ENCODE peak calls at places on chromosomes 3 and 15, in four cellular contexts. One of them, this sample, is unnamed.

GRCh38 chr3:179861292-179861691 is 175.4 kb downstream of the PEX5L start:
- DNase-seq in K562: no peak
- DNase-seq in GM12891: no peak
- DNase-seq in GM12878: no peak
- DNase-seq in this sample: no peak

GRCh38 chr15:81292516-81293001 is 31.4 kb downstream of the STARD5 start:
- DNase-seq in K562: no peak
- DNase-seq in GM12891: no peak
- DNase-seq in GM12878: peak
- DNase-seq in this sample: no peak

GRCh38 chr3:172685331-172686214 is 25.3 kb downstream of the NCEH1 start:
- DNase-seq in K562: no peak
- DNase-seq in GM12891: no peak
- DNase-seq in GM12878: no peak
- DNase-seq in this sample: no peak

GRCh38 chr3:13544293-13544831 is 4.6 kb upstream of the FBLN2 start:
- DNase-seq in K562: no peak
- DNase-seq in GM12891: no peak
- DNase-seq in GM12878: no peak
- DNase-seq in this sample: no peak

GRCh38 chr15:91238664-91239428 is 138.8 kb downstream of the SV2B start:
- DNase-seq in K562: no peak
- DNase-seq in GM12891: no peak
- DNase-seq in GM12878: no peak
- DNase-seq in this sample: no peak

GRCh38 chr3:197000211-197000610 is 29.4 kb downstream of the MELTF start:
- DNase-seq in K562: no peak
- DNase-seq in GM12891: no peak
- DNase-seq in GM12878: no peak
- DNase-seq in this sample: no peak

GRCh38 chr3:119647843-119648575 is 12.4 kb downstream of the POPDC2 start:
- DNase-seq in K562: no peak
- DNase-seq in GM12891: no peak
- DNase-seq in GM12878: no peak
- DNase-seq in this sample: no peak

GRCh38 chr3:127501177-127501576 is 89.4 kb downstream of the TPRA1 start:
- DNase-seq in K562: no peak
- DNase-seq in GM12891: no peak
- DNase-seq in GM12878: no peak
- DNase-seq in this sample: no peak

GRCh38 chr3:55247666-55248065 is 239.4 kb downstream of the WNT5A start:
- DNase-seq in K562: no peak
- DNase-seq in GM12891: no peak
- DNase-seq in GM12878: no peak
- DNase-seq in this sample: no peak

GRCh38 chr3:58217209-58217811 is 6.5 kb upstream of the DNASE1L3 start:
- DNase-seq in K562: peak
- DNase-seq in GM12891: no peak
- DNase-seq in GM12878: no peak
- DNase-seq in this sample: peak

GRCh38 chr15:67900621-67901147 is 60.8 kb upstream of the RNU6-1 start:
- DNase-seq in K562: no peak
- DNase-seq in GM12891: no peak
- DNase-seq in GM12878: no peak
- DNase-seq in this sample: no peak

GRCh38 chr3:104629038-104629437 is 737.7 kb upstream of the ALCAM start:
- DNase-seq in K562: no peak
- DNase-seq in GM12891: no peak
- DNase-seq in GM12878: no peak
- DNase-seq in this sample: no peak

GRCh38 chr15:31473384-31474058 is 146.9 kb downstream of the KLF13 start:
- DNase-seq in K562: no peak
- DNase-seq in GM12891: no peak
- DNase-seq in GM12878: no peak
- DNase-seq in this sample: no peak

GRCh38 chr15:100670505-100671021 is 68.2 kb downstream of the ASB7 start:
- DNase-seq in K562: no peak
- DNase-seq in GM12891: no peak
- DNase-seq in GM12878: no peak
- DNase-seq in this sample: no peak

GRCh38 chr3:75329713-75330112 is 334.4 kb upstream of the FRG2C start:
- DNase-seq in K562: no peak
- DNase-seq in GM12891: no peak
- DNase-seq in GM12878: no peak
- DNase-seq in this sample: no peak

GRCh38 chr15:91787198-91787597 is 66.3 kb upstream of the SLCO3A1 start:
- DNase-seq in K562: no peak
- DNase-seq in GM12891: no peak
- DNase-seq in GM12878: no peak
- DNase-seq in this sample: no peak

GRCh38 chr3:20105513-20106280 is 65.5 kb downstream of the KAT2B start:
- DNase-seq in K562: no peak
- DNase-seq in GM12891: no peak
- DNase-seq in GM12878: no peak
- DNase-seq in this sample: no peak

GRCh38 chr3:183338520-183338919 is 85.5 kb downstream of the B3GNT5 start:
- DNase-seq in K562: no peak
- DNase-seq in GM12891: no peak
- DNase-seq in GM12878: no peak
- DNase-seq in this sample: no peak

GRCh38 chr15:23532019-23532418 is 33.5 kb upstream of the MKRN3 start:
- DNase-seq in K562: no peak
- DNase-seq in GM12891: no peak
- DNase-seq in GM12878: no peak
- DNase-seq in this sample: no peak

GRCh38 chr15:48380183-48380582 is 49.0 kb downstream of the DUT start:
- DNase-seq in K562: no peak
- DNase-seq in GM12891: no peak
- DNase-seq in GM12878: no peak
- DNase-seq in this sample: no peak

GRCh38 chr15:31268108-31268501 is 58.5 kb upstream of the KLF13 start:
- DNase-seq in K562: no peak
- DNase-seq in GM12891: no peak
- DNase-seq in GM12878: no peak
- DNase-seq in this sample: peak

GRCh38 chr3:197381371-197381770 is 83.0 kb upstream of the DLG1 start:
- DNase-seq in K562: no peak
- DNase-seq in GM12891: no peak
- DNase-seq in GM12878: no peak
- DNase-seq in this sample: no peak

GRCh38 chr15:77179541-77179998 is 108.7 kb upstream of the TSPAN3 start:
- DNase-seq in K562: no peak
- DNase-seq in GM12891: no peak
- DNase-seq in GM12878: peak
- DNase-seq in this sample: no peak

GRCh38 chr3:22392286-22392685 is 641.3 kb upstream of the ZNF385D start:
- DNase-seq in K562: no peak
- DNase-seq in GM12891: no peak
- DNase-seq in GM12878: no peak
- DNase-seq in this sample: no peak

GRCh38 chr15:78872972-78873795 is 494 bp downstream of the MORF4L1 start:
- DNase-seq in K562: peak
- DNase-seq in GM12891: peak
- DNase-seq in GM12878: peak
- DNase-seq in this sample: peak

GRCh38 chr3:62371032-62371734 is 2.2 kb downstream of the FEZF2 start:
- DNase-seq in K562: no peak
- DNase-seq in GM12891: no peak
- DNase-seq in GM12878: no peak
- DNase-seq in this sample: no peak

GRCh38 chr3:190621971-190622370 is 108.1 kb downstream of the IL1RAP start:
- DNase-seq in K562: no peak
- DNase-seq in GM12891: no peak
- DNase-seq in GM12878: no peak
- DNase-seq in this sample: peak

GRCh38 chr3:28912120-28912885 is 368.6 kb upstream of the RBMS3 start:
- DNase-seq in K562: no peak
- DNase-seq in GM12891: no peak
- DNase-seq in GM12878: no peak
- DNase-seq in this sample: no peak

GRCh38 chr3:148005456-148005855 is 596.3 kb downstream of the ZIC1 start:
- DNase-seq in K562: no peak
- DNase-seq in GM12891: no peak
- DNase-seq in GM12878: no peak
- DNase-seq in this sample: no peak

GRCh38 chr3:152909180-152909883 is 74.4 kb downstream of the P2RY1 start:
- DNase-seq in K562: peak
- DNase-seq in GM12891: no peak
- DNase-seq in GM12878: no peak
- DNase-seq in this sample: no peak

GRCh38 chr3:120459196-120459595 is 8.4 kb upstream of the FSTL1 start:
- DNase-seq in K562: no peak
- DNase-seq in GM12891: no peak
- DNase-seq in GM12878: no peak
- DNase-seq in this sample: no peak

GRCh38 chr3:13213911-13214846 is 140.9 kb upstream of the IQSEC1 start:
- DNase-seq in K562: no peak
- DNase-seq in GM12891: no peak
- DNase-seq in GM12878: no peak
- DNase-seq in this sample: no peak

GRCh38 chr3:17023006-17023664 is 138.4 kb downstream of the PLCL2 start:
- DNase-seq in K562: no peak
- DNase-seq in GM12891: no peak
- DNase-seq in GM12878: peak
- DNase-seq in this sample: no peak

GRCh38 chr3:151925876-151926275 is 52.4 kb downstream of the SUCNR1 start:
- DNase-seq in K562: no peak
- DNase-seq in GM12891: no peak
- DNase-seq in GM12878: no peak
- DNase-seq in this sample: no peak

GRCh38 chr3:901953-902778 is 190.7 kb upstream of the CNTN6 start:
- DNase-seq in K562: peak
- DNase-seq in GM12891: no peak
- DNase-seq in GM12878: no peak
- DNase-seq in this sample: no peak

GRCh38 chr3:159739166-159739565 is 249.5 kb upstream of the IL12A start:
- DNase-seq in K562: no peak
- DNase-seq in GM12891: no peak
- DNase-seq in GM12878: no peak
- DNase-seq in this sample: no peak

GRCh38 chr3:170642882-170643601 is 57.2 kb upstream of the SLC7A14 start:
- DNase-seq in K562: no peak
- DNase-seq in GM12891: no peak
- DNase-seq in GM12878: no peak
- DNase-seq in this sample: no peak
- TF ChIP-seq SPI1 in K562: no peak
- TF ChIP-seq SPI1 in GM12891: no peak
- TF ChIP-seq SPI1 in GM12878: no peak
- TF ChIP-seq SPI1 in this sample: no peak

GRCh38 chr3:79027593-79027992 is 740.2 kb downstream of the ROBO1 start:
- DNase-seq in K562: no peak
- DNase-seq in GM12891: no peak
- DNase-seq in GM12878: no peak
- DNase-seq in this sample: no peak

GRCh38 chr3:79030157-79030556 is 737.6 kb downstream of the ROBO1 start:
- DNase-seq in K562: no peak
- DNase-seq in GM12891: no peak
- DNase-seq in GM12878: no peak
- DNase-seq in this sample: no peak

GRCh38 chr3:79028916-79029315 is 738.9 kb downstream of the ROBO1 start:
- DNase-seq in K562: no peak
- DNase-seq in GM12891: no peak
- DNase-seq in GM12878: no peak
- DNase-seq in this sample: no peak

GRCh38 chr3:79038057-79038456 is 729.7 kb downstream of the ROBO1 start:
- DNase-seq in K562: no peak
- DNase-seq in GM12891: no peak
- DNase-seq in GM12878: no peak
- DNase-seq in this sample: no peak

DNA sequence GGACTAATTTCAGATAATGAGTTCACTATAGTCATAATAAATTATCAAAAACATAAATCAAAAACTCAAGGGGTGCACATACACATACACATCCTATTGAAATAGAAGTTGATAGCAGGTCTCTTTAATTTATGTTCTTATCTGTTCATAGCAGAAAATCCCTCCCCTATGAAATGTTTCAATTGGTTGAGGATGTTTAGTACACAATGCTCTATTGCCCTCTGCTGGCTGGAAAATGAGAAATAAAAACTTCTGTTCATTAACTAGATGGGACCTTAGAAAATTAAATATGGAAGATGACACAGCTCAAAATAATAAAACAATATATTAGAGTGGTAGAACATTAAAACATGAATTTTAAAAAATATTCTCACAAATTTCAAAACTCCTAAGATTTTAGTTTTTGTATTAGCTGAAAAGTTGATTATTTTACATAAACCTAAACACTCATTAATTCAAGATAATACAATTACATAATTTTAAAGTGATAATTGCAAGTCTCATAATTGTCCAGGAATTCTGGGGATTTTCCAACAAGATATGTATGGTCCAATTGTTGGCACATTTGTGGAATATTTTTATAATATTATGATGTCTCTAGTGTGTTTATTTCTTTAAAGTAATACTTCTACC is 735.0 kb downstream of the ROBO1 start:
- DNase-seq in K562: no peak
- DNase-seq in GM12891: no peak
- DNase-seq in GM12878: no peak
- DNase-seq in this sample: peak
- TF ChIP-seq SPI1 in K562: no peak
- TF ChIP-seq SPI1 in GM12891: no peak
- TF ChIP-seq SPI1 in GM12878: no peak
- TF ChIP-seq SPI1 in this sample: no peak

GRCh38 chr15:43872416-43873020 is 45.7 kb downstream of the WDR76 start:
- DNase-seq in K562: peak
- DNase-seq in GM12891: no peak
- DNase-seq in GM12878: peak
- DNase-seq in this sample: peak
- TF ChIP-seq SPI1 in K562: no peak
- TF ChIP-seq SPI1 in GM12891: no peak
- TF ChIP-seq SPI1 in GM12878: no peak
- TF ChIP-seq SPI1 in this sample: no peak

GRCh38 chr3:37956353-37957184 is 34.0 kb upstream of the VILL start:
- DNase-seq in K562: no peak
- DNase-seq in GM12891: no peak
- DNase-seq in GM12878: no peak
- DNase-seq in this sample: no peak
- TF ChIP-seq SPI1 in K562: no peak
- TF ChIP-seq SPI1 in GM12891: no peak
- TF ChIP-seq SPI1 in GM12878: no peak
- TF ChIP-seq SPI1 in this sample: no peak